ENCODE peak calls at places on chromosomes 3 and 15, in four cellular contexts. J is Peyer's patch, L is fibroblast of pulmonary artery, S is testis. P is an unnamed sample.
A peak's percentile ranks its signal among the peaks of the same experiment; 100 is the strongest.

GRCh38 chr3:155870945-155871745 is 695 bp downstream of the GMPS start:
- DNase-seq in S (peak; percentile 71), J (peak; percentile 75), L (no peak), P (peak; percentile 87)

GRCh38 chr3:184325269-184325668 is 10.9 kb downstream of the EIF4G1 start:
- DNase-seq in L (no peak), J (no peak), S (no peak), P (no peak)

GRCh38 chr3:98331329-98331728 is 22.3 kb upstream of the OR5K4 start:
- DNase-seq in L (no peak), J (no peak), S (no peak), P (no peak)

GRCh38 chr3:63343674-63344073 is 65.6 kb downstream of the SYNPR start:
- DNase-seq in S (peak; percentile 49), J (peak; percentile 88), L (peak; percentile 99), P (peak; percentile 68)

GRCh38 chr15:58136731-58137130 is 1.4 kb upstream of the AQP9 start:
- DNase-seq in S (no peak), L (no peak), J (no peak), P (no peak)

GRCh38 chr15:39506146-39506545 is 74.7 kb upstream of the THBS1 start:
- DNase-seq in S (no peak), L (peak; percentile 65), J (no peak), P (no peak)

GRCh38 chr15:93001881-93002280 is 87.1 kb downstream of the RGMA start:
- DNase-seq in L (peak; percentile 26), S (no peak), J (no peak), P (no peak)

GRCh38 chr3:36444909-36445308 is 64.6 kb downstream of the STAC start:
- DNase-seq in J (no peak), L (no peak), S (no peak), P (no peak)

GRCh38 chr3:188021041-188021440 is 132.9 kb upstream of the LPP start:
- DNase-seq in J (no peak), L (peak; percentile 61), S (no peak), P (peak; percentile 39)

GRCh38 chr3:78798266-78798832 is 969.4 kb downstream of the ROBO1 start:
- DNase-seq in J (no peak), L (no peak), S (no peak), P (no peak)

GRCh38 chr3:197083486-197083885 is 53.9 kb upstream of the MELTF start:
- DNase-seq in J (no peak), L (peak; percentile 81), S (no peak), P (peak; percentile 20)

GRCh38 chr15:92383528-92384326 is 10.0 kb upstream of the ST8SIA2 start:
- DNase-seq in L (peak; percentile 13), S (peak; percentile 44), J (no peak), P (no peak)

GRCh38 chr15:41001524-41001923 is 48.3 kb downstream of the CHAC1 start:
- DNase-seq in S (no peak), J (peak; percentile 80), L (no peak), P (no peak)

GRCh38 chr3:65632409-65632808 is 406.3 kb downstream of the MAGI1 start:
- DNase-seq in S (no peak), L (no peak), J (no peak), P (no peak)

GRCh38 chr3:44132061-44132460 is 109.6 kb upstream of the TOPAZ1 start:
- DNase-seq in S (no peak), J (no peak), L (no peak), P (no peak)

GRCh38 chr15:84874991-84875390 is 9.5 kb upstream of the SLC28A1 start:
- DNase-seq in J (no peak), L (no peak), S (no peak), P (no peak)

GRCh38 chr3:16370872-16371740 is 106.1 kb downstream of the OXNAD1 start:
- DNase-seq in J (no peak), S (no peak), L (no peak), P (no peak)

GRCh38 chr15:38128389-38128788 is 124.2 kb upstream of the SPRED1 start:
- DNase-seq in L (peak; percentile 73), S (peak; percentile 30), J (no peak), P (no peak)

DNA sequence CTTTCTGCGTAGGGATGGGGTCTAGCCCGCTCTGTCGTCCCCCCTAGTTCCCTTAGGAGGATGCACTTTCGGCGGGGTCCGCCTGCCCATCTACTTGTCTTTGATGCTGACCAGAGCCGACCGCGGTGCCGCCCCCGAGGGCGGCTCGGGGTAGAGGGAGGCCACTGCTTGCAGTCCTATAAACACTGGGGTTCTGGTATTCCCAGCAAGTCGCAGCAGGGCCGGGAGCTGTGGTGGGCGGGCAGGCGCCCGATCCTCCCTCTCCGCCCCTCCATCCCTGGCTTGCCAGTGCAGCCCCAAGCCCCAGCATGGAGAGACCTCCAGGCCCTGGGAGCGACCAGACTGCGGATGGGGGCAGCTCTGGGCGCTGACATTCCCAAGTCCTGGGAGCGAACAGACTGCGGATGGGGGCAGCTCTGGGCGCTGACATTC is 830 bp downstream of the SEMA4B start:
- DNase-seq in S (no peak), J (no peak), L (no peak), P (no peak)
- H3K4me3 ChIP-seq in S (peak overlapping the region; percentile 79), J (peak overlapping the region; percentile 75), L (peak overlapping the region; percentile 58), P (peak overlapping the region; percentile 91)

GRCh38 chr3:107241217-107241616 is 136.0 kb upstream of the CCDC54 start:
- DNase-seq in S (peak; percentile 74), L (peak; percentile 41), J (peak; percentile 52), P (peak; percentile 53)
- H3K4me3 ChIP-seq in S (peak overlapping the region; percentile 87), L (peak overlapping the region; percentile 89), J (peak overlapping the region; percentile 68), P (peak overlapping the region; percentile 97)

DNA sequence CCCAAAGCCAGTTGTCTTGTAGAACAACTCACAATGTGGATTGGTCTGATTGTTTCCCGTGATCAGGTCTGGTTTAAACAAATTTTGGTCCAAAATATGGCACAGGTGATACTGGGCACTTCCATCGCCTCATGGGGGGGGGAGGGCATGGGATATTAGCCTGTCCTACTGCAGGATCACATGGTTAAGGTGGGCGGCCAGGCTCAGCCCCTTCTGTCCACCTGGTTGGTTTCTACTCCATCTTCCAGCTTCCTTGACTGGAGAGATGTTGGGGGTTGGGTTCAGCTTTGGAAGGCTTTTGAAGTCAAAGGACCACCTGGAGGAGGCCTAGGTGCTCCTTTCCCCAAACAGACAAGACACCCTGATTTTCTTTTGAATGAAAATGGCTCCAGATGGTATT is 7.2 kb downstream of the KLF13 start:
- DNase-seq in J (no peak), L (no peak), S (no peak), P (no peak)
- H3K4me3 ChIP-seq in J (no peak overlapping the region), L (no peak overlapping the region), S (no peak overlapping the region), P (no peak overlapping the region)

GRCh38 chr15:29759596-29759995 is 62.7 kb downstream of the TJP1 start:
- DNase-seq in S (no peak), J (no peak), L (no peak), P (no peak)
- H3K4me3 ChIP-seq in S (no peak overlapping the region), J (no peak overlapping the region), L (no peak overlapping the region), P (no peak overlapping the region)

P was measured in right cardiac atrium.